ENCODE peak calls at places on chromosomes 2 and 18, in four cellular contexts. E, G, S and A are unnamed samples.

GRCh38 chr2:234098675-234099195 is 48.2 kb downstream of the SPP2 start:
- DNase-seq in E (no peak), G (no peak), S (no peak), A (no peak)

GRCh38 chr2:46650556-46651001 is 171.2 kb downstream of the TMEM247 start:
- DNase-seq in S (peak; percentile 77), G (peak; percentile 84), E (peak; percentile 90), A (peak; percentile 96)

GRCh38 chr2:174035981-174036742 is 71.0 kb upstream of the SP3 start:
- DNase-seq in S (no peak), E (peak; percentile 11), G (no peak), A (no peak)

GRCh38 chr2:128178650-128179460 is 87.9 kb downstream of the UGGT1 start:
- DNase-seq in S (peak; percentile 10), E (peak; percentile 89), G (peak; percentile 83), A (peak; percentile 84)

GRCh38 chr2:120622159-120622869 is 113.4 kb upstream of the GLI2 start:
- DNase-seq in S (no peak), G (no peak), E (no peak), A (no peak)

GRCh38 chr2:5694016-5694690 is 2.0 kb downstream of the SOX11 start:
- DNase-seq in E (peak; percentile 25), S (no peak), G (peak; percentile 70), A (peak; percentile 66)

GRCh38 chr2:30865218-30865617 is 58.0 kb upstream of the CAPN13 start:
- DNase-seq in G (no peak), S (no peak), E (no peak), A (no peak)

GRCh38 chr2:141554810-141555209 is 576.0 kb downstream of the LRP1B start:
- DNase-seq in S (peak; percentile 34), E (peak; percentile 55), G (peak; percentile 56), A (peak; percentile 46)

GRCh38 chr2:147937744-147938349 is 82.7 kb downstream of the ORC4 start:
- DNase-seq in G (no peak), S (peak; percentile 7), E (peak; percentile 40), A (peak; percentile 74)

GRCh38 chr2:193837368-193837767 is 1642.6 kb upstream of the TMEFF2 start:
- DNase-seq in S (no peak), G (no peak), E (no peak), A (peak; percentile 71)

GRCh38 chr2:141923657-141924056 is 207.2 kb downstream of the LRP1B start:
- DNase-seq in S (no peak), E (peak; percentile 44), G (no peak), A (peak; percentile 6)

GRCh38 chr2:154813636-154814035 is 115.1 kb downstream of the KCNJ3 start:
- DNase-seq in G (no peak), E (no peak), S (no peak), A (no peak)

GRCh38 chr18:77162580-77162979 is 30.0 kb upstream of the MBP start:
- DNase-seq in E (no peak), G (no peak), S (no peak), A (no peak)

GRCh38 chr2:104851236-104852160 is 2.4 kb upstream of the POU3F3 start:
- DNase-seq in E (no peak), G (no peak), S (no peak), A (no peak)

GRCh38 chr2:29946465-29946864 is 25.1 kb upstream of the ALK start:
- DNase-seq in S (no peak), E (no peak), G (no peak), A (no peak)

GRCh38 chr2:236968101-236968886 is 117.4 kb upstream of the COPS8 start:
- DNase-seq in E (no peak), S (no peak), G (peak; percentile 26), A (no peak)

GRCh38 chr2:232668805-232669444 is 28.2 kb upstream of the GIGYF2 start:
- DNase-seq in G (peak; percentile 74), S (peak; percentile 3), E (no peak), A (peak; percentile 40)

GRCh38 chr2:172102858-172103359 is at the start of gene DLX2:
- DNase-seq in G (peak; percentile 98), S (peak; percentile 85), E (peak; percentile 86), A (peak; percentile 97)

GRCh38 chr2:119897996-119898395 is 114.9 kb upstream of the EPB41L5 start:
- DNase-seq in E (no peak), S (no peak), G (no peak), A (no peak)

GRCh38 chr18:400466-400865 is 100.0 kb downstream of the COLEC12 start:
- DNase-seq in E (peak; percentile 74), S (no peak), G (no peak), A (peak; percentile 78)

GRCh38 chr2:189412330-189412953 is 28.8 kb upstream of the WDR75 start:
- DNase-seq in S (peak; percentile 24), G (peak; percentile 68), E (peak; percentile 74), A (peak; percentile 81)

GRCh38 chr2:203225423-203226039 is 13.3 kb upstream of the CYP20A1 start:
- DNase-seq in S (peak; percentile 13), G (peak; percentile 69), E (peak; percentile 21), A (peak; percentile 31)

GRCh38 chr2:12727085-12727484 is 10.3 kb downstream of the TRIB2 start:
- DNase-seq in G (no peak), S (no peak), E (no peak), A (no peak)

GRCh38 chr2:176751314-176751713 is 461.3 kb upstream of the HNRNPA3 start:
- DNase-seq in S (no peak), E (no peak), G (no peak), A (no peak)

GRCh38 chr2:69298862-69299261 is 88.2 kb downstream of the GFPT1 start:
- DNase-seq in E (peak; percentile 74), S (no peak), G (no peak), A (peak; percentile 49)
- H3K4me3 ChIP-seq in E (no peak overlapping the region), S (no peak overlapping the region), G (no peak overlapping the region), A (no peak overlapping the region)

GRCh38 chr18:13934676-13935075 is 19.3 kb upstream of the MC2R start:
- DNase-seq in E (no peak), S (no peak), G (no peak), A (no peak)

GRCh38 chr18:13930964-13931363 is 15.6 kb upstream of the MC2R start:
- DNase-seq in E (no peak), S (no peak), G (no peak), A (no peak)

GRCh38 chr18:13932285-13933025 is 17.1 kb upstream of the MC2R start:
- DNase-seq in E (no peak), G (no peak), S (no peak), A (no peak)

GRCh38 chr18:13934058-13934457 is 18.7 kb upstream of the MC2R start:
- DNase-seq in S (no peak), G (no peak), E (no peak), A (no peak)
- H3K9ac ChIP-seq in S (no peak overlapping the region), G (no peak overlapping the region), E (no peak overlapping the region), A (no peak overlapping the region)

DNA sequence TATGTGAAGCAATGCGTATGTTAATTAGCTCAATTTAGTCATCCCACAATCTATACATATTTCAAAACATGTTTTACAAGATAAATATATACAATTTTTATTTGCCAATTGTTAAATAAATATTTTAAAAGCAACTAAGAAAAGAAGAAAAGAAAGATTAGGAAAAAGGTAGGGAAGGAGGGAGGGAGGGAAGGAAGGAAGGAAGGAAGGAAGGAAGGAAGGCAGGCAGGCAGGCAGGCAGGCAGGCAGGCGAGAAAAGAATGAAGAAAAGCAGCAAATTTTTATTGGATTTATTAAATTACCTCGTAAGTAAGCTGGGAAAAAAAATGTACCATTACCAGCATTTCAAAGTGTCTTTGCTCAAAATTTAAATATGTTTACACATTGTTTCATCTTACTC is 30.5 kb downstream of the NOL4 start:
- DNase-seq in G (no peak), S (no peak), E (no peak), A (no peak)
- H3K9me3 ChIP-seq in G (no peaks in the 10 kb centered on the region), S (peaks cover 9% of the 10 kb centered on the region), E (no peaks in the 10 kb centered on the region), A (no peaks in the 10 kb centered on the region)

GRCh38 chr18:31723639-31723997 is 37.1 kb downstream of the SLC25A52 start:
- DNase-seq in G (no peak), S (no peak), E (no peak), A (no peak)
- H3K4me3 ChIP-seq in G (no peak overlapping the region), S (no peak overlapping the region), E (no peak overlapping the region), A (peak overlapping the region; percentile 89)

DNA sequence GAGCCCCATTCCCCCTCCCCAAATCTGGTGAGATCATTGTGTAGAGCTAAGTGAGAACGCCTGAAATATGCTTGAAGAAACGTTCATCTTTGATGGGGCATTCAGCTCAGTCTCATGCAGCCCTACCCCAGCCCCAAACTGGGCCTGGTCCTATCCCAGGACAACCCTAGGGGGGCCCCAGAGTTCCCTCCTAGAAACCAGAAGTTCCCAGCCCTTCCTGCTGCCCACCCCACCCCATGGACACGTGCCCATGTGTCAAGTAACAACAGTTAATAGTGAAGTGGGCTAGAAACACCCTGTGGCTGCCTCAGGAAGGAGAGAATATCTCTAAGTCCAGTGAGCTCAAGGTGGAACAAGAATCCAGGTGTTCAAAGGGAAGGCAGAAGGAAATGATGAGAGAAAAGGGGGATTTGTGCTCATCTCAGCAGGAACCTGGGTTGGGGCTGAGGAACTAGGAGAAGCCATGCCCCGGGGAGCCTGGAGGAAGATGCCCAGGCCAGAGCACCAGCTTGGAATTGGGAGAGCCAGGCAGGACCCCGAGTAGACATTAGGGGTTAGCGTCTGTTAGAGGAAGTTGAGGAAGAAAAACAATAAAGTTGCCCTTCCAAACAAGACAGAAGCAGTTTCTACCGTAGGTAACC is 20.1 kb upstream of the SLC20A1 start:
- DNase-seq in E (no peak), S (no peak), G (peak; percentile 31), A (no peak)
- H3K9ac ChIP-seq in E (no peak overlapping the region), S (peak overlapping the region; percentile 48), G (no peak overlapping the region), A (peak overlapping the region; percentile 68)

DNA sequence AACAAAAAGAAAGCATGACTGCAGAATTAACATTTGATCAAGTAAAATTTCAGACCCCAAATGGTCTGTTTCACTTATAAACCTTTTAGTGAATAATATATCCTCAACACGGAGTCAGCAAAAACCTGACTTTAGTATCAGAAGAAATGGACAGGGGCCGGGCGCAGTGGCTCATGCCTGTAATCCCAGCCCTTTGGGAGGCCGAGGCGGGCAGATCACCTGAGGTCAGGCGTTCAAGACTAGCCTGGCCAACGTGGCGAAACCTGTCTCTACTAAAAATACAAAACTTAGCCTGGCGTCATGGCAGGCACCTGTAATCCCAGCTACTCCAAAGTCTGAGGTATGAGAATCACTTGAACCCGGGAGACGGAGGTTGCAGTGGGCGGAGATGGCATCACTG is 3.0 kb downstream of the OR6B3 start:
- DNase-seq in G (no peak), S (no peak), E (no peak), A (no peak)
- H3K9me3 ChIP-seq in G (no peaks in the 10 kb centered on the region), S (no peaks in the 10 kb centered on the region), E (no peaks in the 10 kb centered on the region), A (no peaks in the 10 kb centered on the region)

DNA sequence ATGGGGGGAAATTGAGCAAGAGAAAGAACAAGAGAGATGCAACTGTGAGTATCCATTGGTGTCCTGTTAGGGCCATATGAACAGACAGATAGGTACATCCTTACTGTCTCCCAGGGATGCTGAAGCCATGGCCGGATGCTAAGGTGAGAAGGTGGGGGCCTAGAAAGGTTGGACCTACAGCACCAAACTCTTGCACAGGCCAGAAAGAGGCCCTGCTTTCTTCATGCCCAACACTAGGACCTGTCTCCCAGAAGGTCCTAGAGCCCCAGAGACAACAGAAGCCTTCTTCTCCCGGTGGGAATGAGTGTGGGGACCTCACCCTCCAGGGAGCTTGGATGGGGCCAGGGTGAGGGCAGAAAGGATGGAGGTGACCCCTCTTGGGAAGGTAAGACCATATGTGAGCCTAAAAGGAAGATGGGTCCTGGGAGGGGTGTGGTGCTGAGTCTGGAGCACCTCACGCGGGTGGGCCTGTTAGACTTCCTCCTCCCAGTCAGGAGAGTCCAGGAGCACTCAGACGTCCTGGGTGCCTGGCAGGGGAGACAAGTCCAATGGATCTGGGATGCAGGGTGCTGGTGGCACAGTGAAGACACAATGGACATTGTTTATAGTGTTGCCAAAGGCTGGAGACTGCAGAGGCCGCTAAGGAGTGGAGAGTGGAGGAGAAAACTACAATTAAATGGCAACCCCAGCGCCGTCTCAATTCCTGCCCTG is 265.3 kb downstream of the CYP26B1 start:
- DNase-seq in E (no peak), S (no peak), G (peak; percentile 25), A (no peak)
- H3K4me3 ChIP-seq in E (no peak overlapping the region), S (no peak overlapping the region), G (no peak overlapping the region), A (no peak overlapping the region)

GRCh38 chr2:17163628-17164027 is 354.6 kb downstream of the RAD51AP2 start:
- DNase-seq in E (no peak), G (no peak), S (no peak), A (no peak)
- H3K9ac ChIP-seq in E (no peak overlapping the region), G (no peak overlapping the region), S (no peak overlapping the region), A (no peak overlapping the region)